ENCODE peak calls at places on chromosomes 6 and 20, in eight cellular contexts. One of them, this sample, is unnamed.

GRCh38 chr20:32481311-32482103 is 103.6 kb downstream of the NOL4L start:
- DNase-seq in mucosa of descending colon: peak
- DNase-seq in stimulated activated CD4-positive, alpha-beta T cell treated with anti-CD3 and anti-CD28 coated beads, Interleukin-2, amount 100 ng/mL, for 24 hours: no peak
- DNase-seq in IMR-90: no peak
- DNase-seq in iris pigment epithelial cell: no peak
- DNase-seq in Right ventricle myocardium superior: peak
- DNase-seq in WTC11: no peak
- DNase-seq in NCI-H1105: no peak
- DNase-seq in this sample: no peak

GRCh38 chr6:128731249-128732165 is 151.4 kb upstream of the LAMA2 start:
- DNase-seq in stimulated activated CD4-positive, alpha-beta T cell treated with anti-CD3 and anti-CD28 coated beads, Interleukin-2, amount 100 ng/mL, for 24 hours: no peak
- DNase-seq in WTC11: no peak
- DNase-seq in mucosa of descending colon: peak
- DNase-seq in iris pigment epithelial cell: peak
- DNase-seq in Right ventricle myocardium superior: no peak
- DNase-seq in NCI-H1105: peak
- DNase-seq in IMR-90: peak
- DNase-seq in this sample: no peak

GRCh38 chr20:37220796-37221195 is 40.8 kb downstream of the GHRH start:
- DNase-seq in iris pigment epithelial cell: peak
- DNase-seq in IMR-90: no peak
- DNase-seq in stimulated activated CD4-positive, alpha-beta T cell treated with anti-CD3 and anti-CD28 coated beads, Interleukin-2, amount 100 ng/mL, for 24 hours: no peak
- DNase-seq in NCI-H1105: no peak
- DNase-seq in Right ventricle myocardium superior: no peak
- DNase-seq in WTC11: no peak
- DNase-seq in mucosa of descending colon: no peak
- DNase-seq in this sample: no peak

GRCh38 chr6:143457563-143458359 is 7.2 kb downstream of the PEX3 start:
- DNase-seq in NCI-H1105: no peak
- DNase-seq in Right ventricle myocardium superior: no peak
- DNase-seq in IMR-90: peak
- DNase-seq in WTC11: no peak
- DNase-seq in mucosa of descending colon: no peak
- DNase-seq in stimulated activated CD4-positive, alpha-beta T cell treated with anti-CD3 and anti-CD28 coated beads, Interleukin-2, amount 100 ng/mL, for 24 hours: no peak
- DNase-seq in iris pigment epithelial cell: peak
- DNase-seq in this sample: no peak

GRCh38 chr20:62685781-62686555 is 22.7 kb upstream of the NTSR1 start:
- DNase-seq in iris pigment epithelial cell: no peak
- DNase-seq in stimulated activated CD4-positive, alpha-beta T cell treated with anti-CD3 and anti-CD28 coated beads, Interleukin-2, amount 100 ng/mL, for 24 hours: no peak
- DNase-seq in WTC11: no peak
- DNase-seq in Right ventricle myocardium superior: peak
- DNase-seq in NCI-H1105: peak
- DNase-seq in IMR-90: no peak
- DNase-seq in mucosa of descending colon: peak
- DNase-seq in this sample: peak

GRCh38 chr6:85797993-85798392 is 155.3 kb upstream of the SYNCRIP start:
- DNase-seq in IMR-90: no peak
- DNase-seq in stimulated activated CD4-positive, alpha-beta T cell treated with anti-CD3 and anti-CD28 coated beads, Interleukin-2, amount 100 ng/mL, for 24 hours: no peak
- DNase-seq in WTC11: no peak
- DNase-seq in mucosa of descending colon: peak
- DNase-seq in iris pigment epithelial cell: no peak
- DNase-seq in NCI-H1105: no peak
- DNase-seq in Right ventricle myocardium superior: peak
- DNase-seq in this sample: no peak

GRCh38 chr6:166485651-166486535 is 100.6 kb downstream of the RAMACL start:
- DNase-seq in Right ventricle myocardium superior: peak
- DNase-seq in WTC11: no peak
- DNase-seq in NCI-H1105: no peak
- DNase-seq in iris pigment epithelial cell: no peak
- DNase-seq in IMR-90: no peak
- DNase-seq in mucosa of descending colon: no peak
- DNase-seq in stimulated activated CD4-positive, alpha-beta T cell treated with anti-CD3 and anti-CD28 coated beads, Interleukin-2, amount 100 ng/mL, for 24 hours: no peak
- DNase-seq in this sample: no peak

GRCh38 chr20:59042151-59042795 is at the start of gene PRELID3B:
- DNase-seq in WTC11: peak
- DNase-seq in IMR-90: no peak
- DNase-seq in NCI-H1105: no peak
- DNase-seq in Right ventricle myocardium superior: no peak
- DNase-seq in stimulated activated CD4-positive, alpha-beta T cell treated with anti-CD3 and anti-CD28 coated beads, Interleukin-2, amount 100 ng/mL, for 24 hours: no peak
- DNase-seq in iris pigment epithelial cell: no peak
- DNase-seq in mucosa of descending colon: peak
- DNase-seq in this sample: no peak

GRCh38 chr20:20360464-20360863 is 7.4 kb upstream of the INSM1 start:
- DNase-seq in WTC11: peak
- DNase-seq in mucosa of descending colon: peak
- DNase-seq in IMR-90: peak
- DNase-seq in iris pigment epithelial cell: peak
- DNase-seq in Right ventricle myocardium superior: no peak
- DNase-seq in stimulated activated CD4-positive, alpha-beta T cell treated with anti-CD3 and anti-CD28 coated beads, Interleukin-2, amount 100 ng/mL, for 24 hours: peak
- DNase-seq in NCI-H1105: peak
- DNase-seq in this sample: peak

GRCh38 chr6:89689732-89690131 is 51.2 kb upstream of the LYRM2 start:
- DNase-seq in stimulated activated CD4-positive, alpha-beta T cell treated with anti-CD3 and anti-CD28 coated beads, Interleukin-2, amount 100 ng/mL, for 24 hours: no peak
- DNase-seq in WTC11: peak
- DNase-seq in mucosa of descending colon: no peak
- DNase-seq in Right ventricle myocardium superior: no peak
- DNase-seq in iris pigment epithelial cell: peak
- DNase-seq in IMR-90: no peak
- DNase-seq in NCI-H1105: no peak
- DNase-seq in this sample: no peak

GRCh38 chr6:108165714-108166663 is at the start of gene NR2E1:
- DNase-seq in WTC11: peak
- DNase-seq in mucosa of descending colon: no peak
- DNase-seq in IMR-90: peak
- DNase-seq in Right ventricle myocardium superior: no peak
- DNase-seq in NCI-H1105: peak
- DNase-seq in stimulated activated CD4-positive, alpha-beta T cell treated with anti-CD3 and anti-CD28 coated beads, Interleukin-2, amount 100 ng/mL, for 24 hours: peak
- DNase-seq in iris pigment epithelial cell: no peak
- DNase-seq in this sample: no peak

GRCh38 chr6:14129572-14129971 is 12.0 kb downstream of the CD83 start:
- DNase-seq in NCI-H1105: peak
- DNase-seq in iris pigment epithelial cell: peak
- DNase-seq in mucosa of descending colon: peak
- DNase-seq in stimulated activated CD4-positive, alpha-beta T cell treated with anti-CD3 and anti-CD28 coated beads, Interleukin-2, amount 100 ng/mL, for 24 hours: no peak
- DNase-seq in Right ventricle myocardium superior: peak
- DNase-seq in WTC11: peak
- DNase-seq in IMR-90: peak
- DNase-seq in this sample: peak

GRCh38 chr6:155541976-155542375 is 86.3 kb upstream of the NOX3 start:
- DNase-seq in stimulated activated CD4-positive, alpha-beta T cell treated with anti-CD3 and anti-CD28 coated beads, Interleukin-2, amount 100 ng/mL, for 24 hours: no peak
- DNase-seq in iris pigment epithelial cell: no peak
- DNase-seq in IMR-90: no peak
- DNase-seq in NCI-H1105: peak
- DNase-seq in mucosa of descending colon: no peak
- DNase-seq in Right ventricle myocardium superior: no peak
- DNase-seq in WTC11: no peak
- DNase-seq in this sample: no peak

GRCh38 chr6:136510299-136510698 is 39.9 kb downstream of the MAP7 start:
- DNase-seq in mucosa of descending colon: no peak
- DNase-seq in Right ventricle myocardium superior: no peak
- DNase-seq in WTC11: no peak
- DNase-seq in IMR-90: no peak
- DNase-seq in stimulated activated CD4-positive, alpha-beta T cell treated with anti-CD3 and anti-CD28 coated beads, Interleukin-2, amount 100 ng/mL, for 24 hours: peak
- DNase-seq in NCI-H1105: no peak
- DNase-seq in iris pigment epithelial cell: no peak
- DNase-seq in this sample: no peak

GRCh38 chr20:32390999-32391398 is 32.9 kb downstream of the ASXL1 start:
- DNase-seq in NCI-H1105: no peak
- DNase-seq in mucosa of descending colon: no peak
- DNase-seq in iris pigment epithelial cell: peak
- DNase-seq in stimulated activated CD4-positive, alpha-beta T cell treated with anti-CD3 and anti-CD28 coated beads, Interleukin-2, amount 100 ng/mL, for 24 hours: no peak
- DNase-seq in IMR-90: peak
- DNase-seq in Right ventricle myocardium superior: no peak
- DNase-seq in WTC11: no peak
- DNase-seq in this sample: no peak

GRCh38 chr6:169999367-169999766 is 247.9 kb downstream of the ERMARD start:
- DNase-seq in NCI-H1105: no peak
- DNase-seq in IMR-90: no peak
- DNase-seq in Right ventricle myocardium superior: no peak
- DNase-seq in iris pigment epithelial cell: no peak
- DNase-seq in stimulated activated CD4-positive, alpha-beta T cell treated with anti-CD3 and anti-CD28 coated beads, Interleukin-2, amount 100 ng/mL, for 24 hours: no peak
- DNase-seq in mucosa of descending colon: no peak
- DNase-seq in WTC11: no peak
- DNase-seq in this sample: no peak

GRCh38 chr6:168201383-168201782 is 118.2 kb downstream of the DACT2 start:
- DNase-seq in IMR-90: no peak
- DNase-seq in Right ventricle myocardium superior: no peak
- DNase-seq in stimulated activated CD4-positive, alpha-beta T cell treated with anti-CD3 and anti-CD28 coated beads, Interleukin-2, amount 100 ng/mL, for 24 hours: no peak
- DNase-seq in NCI-H1105: peak
- DNase-seq in mucosa of descending colon: peak
- DNase-seq in WTC11: peak
- DNase-seq in iris pigment epithelial cell: no peak
- DNase-seq in this sample: peak

GRCh38 chr6:140017470-140017869 is 643.0 kb upstream of the CITED2 start:
- DNase-seq in Right ventricle myocardium superior: no peak
- DNase-seq in IMR-90: no peak
- DNase-seq in stimulated activated CD4-positive, alpha-beta T cell treated with anti-CD3 and anti-CD28 coated beads, Interleukin-2, amount 100 ng/mL, for 24 hours: no peak
- DNase-seq in WTC11: no peak
- DNase-seq in mucosa of descending colon: no peak
- DNase-seq in iris pigment epithelial cell: no peak
- DNase-seq in NCI-H1105: no peak
- DNase-seq in this sample: no peak

GRCh38 chr20:12047838-12048432 is 130.2 kb downstream of the BTBD3 start:
- DNase-seq in WTC11: no peak
- DNase-seq in mucosa of descending colon: no peak
- DNase-seq in NCI-H1105: no peak
- DNase-seq in iris pigment epithelial cell: peak
- DNase-seq in Right ventricle myocardium superior: no peak
- DNase-seq in IMR-90: peak
- DNase-seq in stimulated activated CD4-positive, alpha-beta T cell treated with anti-CD3 and anti-CD28 coated beads, Interleukin-2, amount 100 ng/mL, for 24 hours: no peak
- DNase-seq in this sample: no peak

GRCh38 chr6:8993111-8993510 is 557.8 kb upstream of the SLC35B3 start:
- DNase-seq in Right ventricle myocardium superior: no peak
- DNase-seq in iris pigment epithelial cell: no peak
- DNase-seq in WTC11: no peak
- DNase-seq in NCI-H1105: no peak
- DNase-seq in IMR-90: no peak
- DNase-seq in mucosa of descending colon: no peak
- DNase-seq in stimulated activated CD4-positive, alpha-beta T cell treated with anti-CD3 and anti-CD28 coated beads, Interleukin-2, amount 100 ng/mL, for 24 hours: no peak
- DNase-seq in this sample: no peak

This sample was measured in stomach.